ENCODE peak calls at places on chromosome 1, in seven cellular contexts. Q is fibroblast of the aortic adventitia; W is AML-193; L is HEK293T; A is activated CD4-positive, alpha-beta T cell treated with anti-CD3 and anti-CD28 coated beads, Interleukin-2, amount 50 U/mL, for 48 hours; D is NCI-H446; R is HTR-8/SVneo. X is an unnamed sample.

GRCh38 chr1:10415211-10415930 is 14.9 kb upstream of the CENPS start:
- DNase-seq in A (no peak), D (no peak), R (no peak), W (peak), Q (peak), L (no peak), X (no peak)

GRCh38 chr1:213962508-213962907 is 25.3 kb upstream of the PROX1 start:
- DNase-seq in A (no peak), R (no peak), L (no peak), D (no peak), W (no peak), Q (no peak), X (no peak)

GRCh38 chr1:201190624-201191051 is at the start of gene IGFN1:
- DNase-seq in L (no peak), A (no peak), W (no peak), Q (no peak), R (no peak), D (no peak), X (no peak)

GRCh38 chr1:215636258-215636965 is 69.3 kb downstream of the KCTD3 start:
- DNase-seq in Q (peak), A (no peak), W (no peak), D (no peak), L (no peak), R (no peak), X (peak)

GRCh38 chr1:226664413-226665101 is 74.5 kb downstream of the ITPKB start:
- DNase-seq in L (no peak), R (no peak), Q (peak), W (no peak), A (no peak), D (no peak), X (peak)

GRCh38 chr1:230917284-230918135 is 49.2 kb upstream of the C1orf198 start:
- DNase-seq in L (peak), A (peak), R (peak), Q (peak), W (peak), D (peak), X (peak)

GRCh38 chr1:103941086-103941485 is 191.4 kb downstream of the AMY1C start:
- DNase-seq in Q (no peak), D (no peak), R (no peak), L (no peak), A (no peak), W (no peak), X (no peak)

GRCh38 chr1:59079434-59080135 is 217.3 kb upstream of the FGGY start:
- DNase-seq in W (no peak), D (no peak), L (no peak), Q (peak), R (no peak), A (no peak), X (no peak)

GRCh38 chr1:240511789-240512188 is 100.2 kb downstream of the GREM2 start:
- DNase-seq in D (no peak), W (no peak), Q (no peak), L (no peak), A (no peak), R (no peak), X (no peak)

GRCh38 chr1:20008391-20008841 is 29.0 kb upstream of the PLA2G2A start:
- DNase-seq in D (no peak), R (no peak), W (no peak), L (no peak), Q (peak), A (no peak), X (peak)

GRCh38 chr1:154567386-154568164 is at the start of gene CHRNB2:
- DNase-seq in D (peak), Q (peak), R (peak), A (peak), W (no peak), L (peak), X (peak)

GRCh38 chr1:170856455-170856854 is 78.9 kb upstream of the MROH9 start:
- DNase-seq in Q (peak), L (no peak), D (no peak), R (no peak), A (no peak), W (no peak), X (no peak)

GRCh38 chr1:83104558-83104957 is 894.4 kb downstream of the TTLL7 start:
- DNase-seq in A (no peak), D (no peak), W (no peak), L (no peak), R (no peak), Q (no peak), X (no peak)

GRCh38 chr1:150194381-150195031 is 41.4 kb downstream of the ANP32E start:
- DNase-seq in A (no peak), W (no peak), R (no peak), D (no peak), Q (peak), L (no peak), X (peak)

GRCh38 chr1:25140073-25140797 is 92.1 kb downstream of the SYF2 start:
- DNase-seq in L (no peak), R (no peak), Q (no peak), A (no peak), D (no peak), W (no peak), X (peak)

GRCh38 chr1:159916240-159917051 is 8.9 kb downstream of the TAGLN2 start:
- DNase-seq in L (peak), Q (peak), D (no peak), R (peak), W (no peak), A (no peak), X (peak)

GRCh38 chr1:228006034-228006792 is 585 bp upstream of the WNT3A start:
- DNase-seq in A (no peak), R (no peak), D (no peak), L (peak), Q (no peak), W (no peak), X (no peak)

GRCh38 chr1:183640193-183640592 is 4.6 kb upstream of the ARPC5 start:
- DNase-seq in A (no peak), D (no peak), R (no peak), Q (no peak), L (no peak), W (no peak), X (no peak)

GRCh38 chr1:17895986-17896385 is 140.9 kb downstream of the ACTL8 start:
- DNase-seq in W (no peak), A (no peak), D (no peak), L (no peak), Q (no peak), R (no peak), X (no peak)

GRCh38 chr1:182003953-182004586 is 57.4 kb downstream of the ZNF648 start:
- DNase-seq in W (no peak), L (no peak), A (no peak), Q (no peak), D (no peak), R (no peak), X (no peak)

GRCh38 chr1:111234258-111234657 is 6.7 kb downstream of the CHI3L2 start:
- DNase-seq in L (no peak), A (no peak), Q (no peak), W (no peak), D (no peak), R (no peak), X (no peak)

GRCh38 chr1:153535664-153536585 is at the start of gene S100A6:
- DNase-seq in R (peak), Q (peak), D (no peak), W (peak), A (peak), L (no peak), X (peak)

GRCh38 chr1:20291621-20292020 is 946 bp downstream of the VWA5B1 start:
- DNase-seq in D (no peak), L (no peak), A (peak), Q (no peak), R (no peak), W (no peak), X (peak)

GRCh38 chr1:216758182-216758581 is 35.0 kb upstream of the ESRRG start:
- DNase-seq in Q (no peak), D (no peak), A (no peak), R (no peak), L (no peak), W (no peak), X (no peak)

GRCh38 chr1:247368501-247368900 is 36.8 kb upstream of the ZNF496 start:
- DNase-seq in R (no peak), A (no peak), D (no peak), W (no peak), Q (no peak), L (no peak), X (no peak)

GRCh38 chr1:25232866-25233784 is 823 bp upstream of the SYF2 start:
- DNase-seq in D (peak), W (peak), R (peak), A (peak), Q (peak), L (peak), X (peak)

GRCh38 chr1:93471284-93471683 is 23.4 kb downstream of the FNBP1L start:
- DNase-seq in A (no peak), Q (no peak), L (no peak), W (no peak), R (no peak), D (no peak), X (no peak)

GRCh38 chr1:30452925-30453324 is 270.5 kb downstream of the MATN1 start:
- DNase-seq in L (no peak), A (no peak), Q (no peak), D (no peak), W (no peak), R (no peak), X (no peak)

GRCh38 chr1:21325231-21325718 is 35.0 kb upstream of the ECE1 start:
- DNase-seq in L (no peak), R (no peak), W (no peak), Q (no peak), A (peak), D (no peak), X (no peak)

GRCh38 chr1:162136760-162137537 is 67.5 kb downstream of the NOS1AP start:
- DNase-seq in Q (peak), A (no peak), L (no peak), D (no peak), R (peak), W (no peak), X (peak)

GRCh38 chr1:182280521-182280920 is 111.1 kb downstream of the GLUL start:
- DNase-seq in L (no peak), D (no peak), Q (no peak), R (no peak), A (no peak), W (no peak), X (no peak)

GRCh38 chr1:53090227-53091147 is 28.5 kb downstream of the PODN start:
- DNase-seq in R (no peak), A (no peak), W (no peak), Q (peak), L (no peak), D (no peak), X (no peak)

GRCh38 chr1:90400121-90400520 is 317.0 kb downstream of the BARHL2 start:
- DNase-seq in Q (peak), R (no peak), L (no peak), W (no peak), D (no peak), A (no peak), X (no peak)

GRCh38 chr1:14661220-14661619 is 62.7 kb downstream of the KAZN start:
- DNase-seq in L (no peak), Q (peak), A (no peak), D (no peak), W (no peak), R (no peak), X (no peak)

GRCh38 chr1:214058071-214058470 is 70.3 kb downstream of the PROX1 start:
- DNase-seq in R (no peak), W (no peak), Q (no peak), L (no peak), D (no peak), A (no peak), X (no peak)

GRCh38 chr1:8456306-8456912 is 138.5 kb downstream of the SLC45A1 start:
- DNase-seq in L (no peak), D (no peak), A (no peak), W (no peak), Q (peak), R (peak), X (peak)